ENCODE peak calls at places on chromosomes 13 and 19, in six cellular contexts. R is stimulated activated CD8-positive, alpha-beta memory T cell treated with anti-CD3 and anti-CD28 coated beads, Interleukin-12 subunit alpha, Interleukin-12 subunit beta, amount 100 ng/mL, for 4 hours; P is T-helper 2 cell; Z is hepatic stellate cell; Q is EH; X is tibial nerve. D is an unnamed sample.

GRCh38 chr19:35154535-35155406 is at the start of gene FXYD5:
- DNase-seq in R (peak), P (peak), Z (peak), Q (peak), X (no peak), D (peak)

GRCh38 chr13:114027046-114027760 is 53.3 kb upstream of the C13orf46 start:
- DNase-seq in R (no peak), P (no peak), Z (peak), Q (peak), X (no peak), D (no peak)

GRCh38 chr13:109715902-109716301 is 70.5 kb downstream of the IRS2 start:
- DNase-seq in R (no peak), P (no peak), Z (no peak), Q (no peak), X (peak), D (no peak)

GRCh38 chr13:111966969-111967368 is 100.0 kb upstream of the SOX1 start:
- DNase-seq in R (no peak), P (no peak), Z (no peak), Q (no peak), X (no peak), D (no peak)

GRCh38 chr19:3701200-3701599 is 932 bp upstream of the PIP5K1C start:
- DNase-seq in R (no peak), P (no peak), Z (no peak), Q (no peak), X (no peak), D (no peak)

GRCh38 chr13:37868691-37869505 is 674 bp downstream of the TRPC4 start:
- DNase-seq in R (no peak), P (no peak), Z (peak), Q (peak), X (no peak), D (no peak)

GRCh38 chr13:42001580-42001979 is 40.7 kb upstream of the VWA8 start:
- DNase-seq in R (no peak), P (no peak), Z (peak), Q (peak), X (no peak), D (no peak)

GRCh38 chr19:55197531-55197930 is 11.8 kb downstream of the PTPRH start:
- DNase-seq in R (no peak), P (peak), Z (no peak), Q (peak), X (no peak), D (no peak)

GRCh38 chr13:65830411-65831172 is 1399.5 kb downstream of the PCDH9 start:
- DNase-seq in R (no peak), P (no peak), Z (no peak), Q (no peak), X (no peak), D (no peak)

GRCh38 chr13:110442946-110443632 is 118.4 kb downstream of the RAB20 start:
- DNase-seq in R (no peak), P (no peak), Z (peak), Q (peak), X (no peak), D (no peak)

GRCh38 chr19:32407004-32407992 is 1.7 kb downstream of the DPY19L3 start:
- DNase-seq in R (no peak), P (no peak), Z (no peak), Q (peak), X (no peak), D (no peak)

GRCh38 chr19:14544977-14545715 is 15.8 kb downstream of the TECR start:
- DNase-seq in R (no peak), P (no peak), Z (no peak), Q (peak), X (no peak), D (no peak)

GRCh38 chr13:112907286-112907685 is 61.7 kb upstream of the MCF2L start:
- DNase-seq in R (no peak), P (no peak), Z (no peak), Q (no peak), X (no peak), D (no peak)

GRCh38 chr19:16795731-16796130 is 33.5 kb upstream of the SIN3B start:
- DNase-seq in R (no peak), P (no peak), Z (no peak), Q (no peak), X (no peak), D (no peak)

GRCh38 chr13:100532836-100533435 is 55.7 kb downstream of the GGACT start:
- DNase-seq in R (no peak), P (no peak), Z (no peak), Q (no peak), X (no peak), D (no peak)

GRCh38 chr19:38932425-38933179 is 1.9 kb downstream of the MRPS12 start:
- DNase-seq in R (no peak), P (peak), Z (no peak), Q (peak), X (no peak), D (no peak)

GRCh38 chr19:574658-575526 is 2.5 kb downstream of the BSG start:
- DNase-seq in R (no peak), P (peak), Z (no peak), Q (peak), X (no peak), D (peak)

GRCh38 chr13:113882266-113882627 is 18.4 kb upstream of the GAS6 start:
- DNase-seq in R (no peak), P (no peak), Z (no peak), Q (no peak), X (peak), D (no peak)

GRCh38 chr13:110379905-110380341 is 72.8 kb downstream of the COL4A2 start:
- DNase-seq in R (no peak), P (no peak), Z (peak), Q (peak), X (no peak), D (no peak)

GRCh38 chr19:43782689-43783231 is 2.0 kb upstream of the KCNN4 start:
- DNase-seq in R (no peak), P (peak), Z (no peak), Q (no peak), X (no peak), D (peak)

GRCh38 chr13:49627831-49628652 is at the start of gene ARL11:
- DNase-seq in R (peak), P (peak), Z (no peak), Q (no peak), X (peak), D (peak)

GRCh38 chr13:30915691-30916541 is 9.8 kb downstream of the MEDAG start:
- DNase-seq in R (no peak), P (peak), Z (no peak), Q (peak), X (no peak), D (no peak)

GRCh38 chr19:32682317-32682716 is 6.7 kb downstream of the RGS9BP start:
- DNase-seq in R (no peak), P (no peak), Z (no peak), Q (no peak), X (no peak), D (no peak)

GRCh38 chr13:110855363-110855762 is 59.5 kb downstream of the ANKRD10 start:
- DNase-seq in R (no peak), P (no peak), Z (no peak), Q (no peak), X (no peak), D (no peak)

GRCh38 chr13:31044658-31045620 is 112.5 kb downstream of the TEX26 start:
- DNase-seq in R (no peak), P (peak), Z (no peak), Q (no peak), X (no peak), D (peak)

GRCh38 chr13:99382428-99383133 is 75.4 kb upstream of the GPR183 start:
- DNase-seq in R (no peak), P (peak), Z (no peak), Q (no peak), X (no peak), D (peak)

GRCh38 chr19:35095667-35096368 is 19.8 kb upstream of the FXYD3 start:
- DNase-seq in R (no peak), P (no peak), Z (no peak), Q (no peak), X (no peak), D (no peak)

GRCh38 chr13:44575741-44576395 is at the start of gene TSC22D1:
- DNase-seq in R (peak), P (peak), Z (peak), Q (peak), X (peak), D (peak)

GRCh38 chr19:18494267-18494607 is 27.6 kb downstream of the ELL start:
- DNase-seq in R (no peak), P (no peak), Z (peak), Q (peak), X (no peak), D (no peak)

GRCh38 chr19:15398501-15399233 is 19.1 kb upstream of the AKAP8 start:
- DNase-seq in R (no peak), P (no peak), Z (no peak), Q (no peak), X (no peak), D (no peak)

GRCh38 chr13:101127741-101128353 is 288.5 kb downstream of the NALCN start:
- DNase-seq in R (no peak), P (peak), Z (peak), Q (peak), X (peak), D (no peak)

GRCh38 chr13:112729408-112729807 is 39.6 kb downstream of the ATP11A start:
- DNase-seq in R (no peak), P (no peak), Z (no peak), Q (no peak), X (no peak), D (no peak)

GRCh38 chr13:23750383-23751121 is 138.6 kb downstream of the MIPEP start:
- DNase-seq in R (no peak), P (peak), Z (peak), Q (no peak), X (no peak), D (no peak)

GRCh38 chr19:15649526-15649925 is 8.8 kb downstream of the CYP4F3 start:
- DNase-seq in R (no peak), P (no peak), Z (no peak), Q (no peak), X (no peak), D (no peak)

D was measured in colonic mucosa.